ENCODE peak calls at places on chromosomes 4 and X, in eight cellular contexts. L, Z, J, D, M, U, O and T are unnamed samples.

GRCh38 chr4:126995235-126995634 is 637.5 kb upstream of the INTU start:
- DNase-seq in L (no peak), Z (no peak), J (no peak), D (no peak), M (no peak), U (no peak), O (no peak), T (no peak)

GRCh38 chr4:137414802-137415201 is 117.5 kb downstream of the PCDH18 start:
- DNase-seq in L (no peak), Z (no peak), J (no peak), D (no peak), M (no peak), U (no peak), O (no peak), T (peak)

GRCh38 chr4:77358315-77358928 is 201.4 kb downstream of the CCNG2 start:
- DNase-seq in L (no peak), Z (peak), J (peak), D (no peak), M (no peak), U (no peak), O (peak), T (peak)

GRCh38 chr4:125849869-125850268 is 535.1 kb downstream of the FAT4 start:
- DNase-seq in L (no peak), Z (no peak), J (no peak), D (peak), M (no peak), U (no peak), O (no peak), T (no peak)

GRCh38 chr4:56435001-56435747 is at the start of gene PPAT:
- DNase-seq in L (peak), Z (peak), J (peak), D (peak), M (peak), U (peak), O (peak), T (peak)

GRCh38 chr4:111045992-111046391 is 423.1 kb upstream of the PITX2 start:
- DNase-seq in L (no peak), Z (no peak), J (no peak), D (no peak), M (no peak), U (no peak), O (no peak), T (no peak)

GRCh38 chr4:44869222-44869882 is 143.0 kb upstream of the GNPDA2 start:
- DNase-seq in L (no peak), Z (no peak), J (no peak), D (no peak), M (no peak), U (no peak), O (no peak), T (no peak)

GRCh38 chrX:108123591-108124366 is 32.2 kb downstream of the ATG4A start:
- DNase-seq in L (no peak), Z (no peak), J (no peak), D (no peak), M (no peak), U (no peak), O (no peak), T (no peak)

GRCh38 chrX:69036674-69037573 is 128.3 kb downstream of the PJA1 start:
- DNase-seq in L (no peak), Z (no peak), J (no peak), D (no peak), M (peak), U (no peak), O (no peak), T (no peak)

GRCh38 chr4:76377922-76378321 is 43.0 kb downstream of the CCDC158 start:
- DNase-seq in L (no peak), Z (peak), J (peak), D (no peak), M (no peak), U (peak), O (peak), T (peak)

GRCh38 chr4:105461221-105462041 is 12.4 kb downstream of the PPA2 start:
- DNase-seq in L (no peak), Z (no peak), J (peak), D (no peak), M (no peak), U (no peak), O (no peak), T (peak)

GRCh38 chrX:70219938-70220764 is 14.3 kb upstream of the AWAT1 start:
- DNase-seq in L (no peak), Z (no peak), J (peak), D (no peak), M (no peak), U (peak), O (no peak), T (peak)

GRCh38 chr4:144968606-144969005 is 129.4 kb downstream of the ANAPC10 start:
- DNase-seq in L (no peak), Z (no peak), J (no peak), D (no peak), M (no peak), U (no peak), O (no peak), T (peak)

GRCh38 chr4:101420661-101421060 is 73.3 kb upstream of the PPP3CA start:
- DNase-seq in L (no peak), Z (no peak), J (no peak), D (no peak), M (no peak), U (no peak), O (no peak), T (no peak)

GRCh38 chrX:14015941-14016340 is 13.8 kb downstream of the GEMIN8 start:
- DNase-seq in L (no peak), Z (no peak), J (no peak), D (no peak), M (no peak), U (no peak), O (no peak), T (no peak)

GRCh38 chrX:6545712-6546111 is 10.8 kb upstream of the VCX3A start:
- DNase-seq in L (no peak), Z (no peak), J (no peak), D (no peak), M (no peak), U (peak), O (no peak), T (no peak)

GRCh38 chrX:39985116-39985515 is 112.6 kb downstream of the BCOR start:
- DNase-seq in L (no peak), Z (no peak), J (no peak), D (no peak), M (no peak), U (no peak), O (no peak), T (no peak)

GRCh38 chr4:20151436-20151835 is 100.3 kb upstream of the SLIT2 start:
- DNase-seq in L (no peak), Z (no peak), J (no peak), D (no peak), M (no peak), U (no peak), O (no peak), T (no peak)